ENCODE peak calls at places on chromosomes 13 and 19, in six cellular contexts. One of them, this sample, is unnamed.

GRCh38 chr19:5687360-5688198 is 2.5 kb upstream of the RPL36 start:
- DNase-seq in aorta: no peak
- DNase-seq in left colon: no peak
- DNase-seq in CD8-positive, alpha-beta T cell: no peak
- DNase-seq in stimulated activated CD4-positive, alpha-beta T cell treated with anti-CD3 and anti-CD28 coated beads, Interleukin-4, amount 100 ng/mL, for 48 hours: no peak
- DNase-seq in brain pericyte: no peak
- DNase-seq in this sample: no peak

GRCh38 chr13:23488442-23488841 is 54.9 kb upstream of the SACS start:
- DNase-seq in brain pericyte: no peak
- DNase-seq in stimulated activated CD4-positive, alpha-beta T cell treated with anti-CD3 and anti-CD28 coated beads, Interleukin-4, amount 100 ng/mL, for 48 hours: no peak
- DNase-seq in aorta: no peak
- DNase-seq in CD8-positive, alpha-beta T cell: no peak
- DNase-seq in left colon: no peak
- DNase-seq in this sample: no peak

GRCh38 chr13:31050486-31051400 is 111.0 kb downstream of the HSPH1 start:
- DNase-seq in aorta: no peak
- DNase-seq in brain pericyte: no peak
- DNase-seq in stimulated activated CD4-positive, alpha-beta T cell treated with anti-CD3 and anti-CD28 coated beads, Interleukin-4, amount 100 ng/mL, for 48 hours: no peak
- DNase-seq in left colon: no peak
- DNase-seq in CD8-positive, alpha-beta T cell: no peak
- DNase-seq in this sample: no peak

GRCh38 chr19:58170860-58171259 is 12.0 kb upstream of the ZNF274 start:
- DNase-seq in stimulated activated CD4-positive, alpha-beta T cell treated with anti-CD3 and anti-CD28 coated beads, Interleukin-4, amount 100 ng/mL, for 48 hours: no peak
- DNase-seq in CD8-positive, alpha-beta T cell: no peak
- DNase-seq in aorta: no peak
- DNase-seq in left colon: no peak
- DNase-seq in brain pericyte: no peak
- DNase-seq in this sample: no peak

GRCh38 chr13:33554919-33555791 is 262.8 kb upstream of the RFC3 start:
- DNase-seq in CD8-positive, alpha-beta T cell: no peak
- DNase-seq in left colon: no peak
- DNase-seq in aorta: no peak
- DNase-seq in stimulated activated CD4-positive, alpha-beta T cell treated with anti-CD3 and anti-CD28 coated beads, Interleukin-4, amount 100 ng/mL, for 48 hours: no peak
- DNase-seq in brain pericyte: no peak
- DNase-seq in this sample: no peak

GRCh38 chr13:40149611-40150283 is 494.3 kb downstream of the COG6 start:
- DNase-seq in stimulated activated CD4-positive, alpha-beta T cell treated with anti-CD3 and anti-CD28 coated beads, Interleukin-4, amount 100 ng/mL, for 48 hours: no peak
- DNase-seq in aorta: no peak
- DNase-seq in left colon: no peak
- DNase-seq in brain pericyte: peak; percentile 20
- DNase-seq in CD8-positive, alpha-beta T cell: no peak
- DNase-seq in this sample: no peak

GRCh38 chr13:73061478-73062275 is 2.9 kb downstream of the KLF5 start:
- DNase-seq in CD8-positive, alpha-beta T cell: no peak
- DNase-seq in aorta: no peak
- DNase-seq in brain pericyte: no peak
- DNase-seq in stimulated activated CD4-positive, alpha-beta T cell treated with anti-CD3 and anti-CD28 coated beads, Interleukin-4, amount 100 ng/mL, for 48 hours: no peak
- DNase-seq in left colon: peak; percentile 55
- DNase-seq in this sample: no peak

GRCh38 chr19:10896851-10897526 is 25.6 kb downstream of the CARM1 start:
- DNase-seq in left colon: no peak
- DNase-seq in CD8-positive, alpha-beta T cell: no peak
- DNase-seq in aorta: no peak
- DNase-seq in stimulated activated CD4-positive, alpha-beta T cell treated with anti-CD3 and anti-CD28 coated beads, Interleukin-4, amount 100 ng/mL, for 48 hours: no peak
- DNase-seq in brain pericyte: no peak
- DNase-seq in this sample: no peak

GRCh38 chr19:13906525-13906904 is 514 bp downstream of the CC2D1A start:
- DNase-seq in brain pericyte: no peak
- DNase-seq in stimulated activated CD4-positive, alpha-beta T cell treated with anti-CD3 and anti-CD28 coated beads, Interleukin-4, amount 100 ng/mL, for 48 hours: no peak
- DNase-seq in aorta: no peak
- DNase-seq in CD8-positive, alpha-beta T cell: peak; percentile 32
- DNase-seq in left colon: peak; percentile 84
- DNase-seq in this sample: peak; percentile 16

GRCh38 chr13:51057931-51058330 is 53.1 kb downstream of the C13orf42 start:
- DNase-seq in stimulated activated CD4-positive, alpha-beta T cell treated with anti-CD3 and anti-CD28 coated beads, Interleukin-4, amount 100 ng/mL, for 48 hours: no peak
- DNase-seq in CD8-positive, alpha-beta T cell: no peak
- DNase-seq in aorta: no peak
- DNase-seq in left colon: no peak
- DNase-seq in brain pericyte: no peak
- DNase-seq in this sample: no peak

GRCh38 chr13:93477238-93477637 is 250.6 kb downstream of the GPC6 start:
- DNase-seq in left colon: no peak
- DNase-seq in CD8-positive, alpha-beta T cell: no peak
- DNase-seq in brain pericyte: no peak
- DNase-seq in aorta: no peak
- DNase-seq in stimulated activated CD4-positive, alpha-beta T cell treated with anti-CD3 and anti-CD28 coated beads, Interleukin-4, amount 100 ng/mL, for 48 hours: no peak
- DNase-seq in this sample: no peak

GRCh38 chr19:10871711-10872550 is 578 bp downstream of the CARM1 start:
- DNase-seq in aorta: peak; percentile 86
- DNase-seq in CD8-positive, alpha-beta T cell: peak; percentile 41
- DNase-seq in left colon: peak; percentile 63
- DNase-seq in stimulated activated CD4-positive, alpha-beta T cell treated with anti-CD3 and anti-CD28 coated beads, Interleukin-4, amount 100 ng/mL, for 48 hours: peak; percentile 16
- DNase-seq in brain pericyte: no peak
- DNase-seq in this sample: no peak

GRCh38 chr19:28633223-28634030 is 579.5 kb downstream of the UQCRFS1 start:
- DNase-seq in stimulated activated CD4-positive, alpha-beta T cell treated with anti-CD3 and anti-CD28 coated beads, Interleukin-4, amount 100 ng/mL, for 48 hours: peak; percentile 6
- DNase-seq in aorta: no peak
- DNase-seq in CD8-positive, alpha-beta T cell: peak; percentile 45
- DNase-seq in brain pericyte: no peak
- DNase-seq in left colon: peak; percentile 49
- DNase-seq in this sample: no peak

This sample was measured in T-helper 9 cell.